ENCODE peak calls at places on chromosome 7, in eight cellular contexts. L is fibroblast of the aortic adventitia, W is AG04450, J is transverse colon, M is osteoblast, S is foreskin fibroblast, V is astrocyte of the spinal cord, C is neural progenitor cell. R is an unnamed sample.

GRCh38 chr7:37107047-37107446 is 341.6 kb downstream of the ELMO1 start:
- DNase-seq in L (no peak), W (no peak), J (no peak), M (no peak), S (no peak), V (no peak), C (no peak), R (no peak)

GRCh38 chr7:106111671-106112117 is 418 bp downstream of the SYPL1 start:
- DNase-seq in L (peak; percentile 72), W (peak; percentile 33), J (peak; percentile 79), M (no peak), S (peak; percentile 89), V (peak; percentile 65), C (peak; percentile 82), R (peak; percentile 62)

GRCh38 chr7:46315891-46316290 is 394.8 kb upstream of the IGFBP3 start:
- DNase-seq in L (peak; percentile 39), W (no peak), J (no peak), M (no peak), S (peak; percentile 77), V (peak; percentile 26), C (no peak), R (peak; percentile 78)

GRCh38 chr7:29921404-29922010 is 68.1 kb downstream of the SCRN1 start:
- DNase-seq in L (peak; percentile 73), W (peak; percentile 30), J (peak; percentile 35), M (peak; percentile 70), S (peak; percentile 76), V (peak; percentile 70), C (peak; percentile 75), R (peak; percentile 70)

GRCh38 chr7:106611911-106612310 is 49.0 kb downstream of the CCDC71L start:
- DNase-seq in L (no peak), W (no peak), J (no peak), M (no peak), S (peak; percentile 49), V (no peak), C (no peak), R (peak; percentile 69)

GRCh38 chr7:135169936-135170222 is 628 bp downstream of the CYREN start:
- DNase-seq in L (peak; percentile 43), W (no peak), J (no peak), M (no peak), S (no peak), V (no peak), C (no peak), R (peak; percentile 35)

GRCh38 chr7:118068-118802 is 74.1 kb upstream of the FAM20C start:
- DNase-seq in L (no peak), W (no peak), J (no peak), M (peak; percentile 71), S (no peak), V (no peak), C (no peak), R (no peak)

GRCh38 chr7:95951531-95951930 is 179.2 kb downstream of the DYNC1I1 start:
- DNase-seq in L (no peak), W (no peak), J (no peak), M (no peak), S (no peak), V (no peak), C (no peak), R (peak; percentile 4)

GRCh38 chr7:66500087-66500486 is 128.6 kb upstream of the KCTD7 start:
- DNase-seq in L (no peak), W (no peak), J (no peak), M (no peak), S (no peak), V (no peak), C (no peak), R (no peak)

GRCh38 chr7:81684513-81685262 is 85.2 kb downstream of the HGF start:
- DNase-seq in L (peak; percentile 100), W (peak; percentile 100), J (peak; percentile 79), M (peak; percentile 58), S (peak; percentile 100), V (peak; percentile 100), C (peak; percentile 5), R (peak; percentile 100)

GRCh38 chr7:69177941-69178494 is 420.3 kb upstream of the AUTS2 start:
- DNase-seq in L (peak; percentile 63), W (no peak), J (no peak), M (no peak), S (no peak), V (no peak), C (no peak), R (no peak)

GRCh38 chr7:1346851-1347250 is 112.4 kb downstream of the MICALL2 start:
- DNase-seq in L (no peak), W (no peak), J (no peak), M (no peak), S (no peak), V (no peak), C (no peak), R (no peak)

GRCh38 chr7:131327049-131327625 is 539 bp upstream of the MKLN1 start:
- DNase-seq in L (peak; percentile 77), W (no peak), J (peak; percentile 50), M (peak; percentile 92), S (peak; percentile 80), V (peak; percentile 71), C (no peak), R (peak; percentile 80)

DNA sequence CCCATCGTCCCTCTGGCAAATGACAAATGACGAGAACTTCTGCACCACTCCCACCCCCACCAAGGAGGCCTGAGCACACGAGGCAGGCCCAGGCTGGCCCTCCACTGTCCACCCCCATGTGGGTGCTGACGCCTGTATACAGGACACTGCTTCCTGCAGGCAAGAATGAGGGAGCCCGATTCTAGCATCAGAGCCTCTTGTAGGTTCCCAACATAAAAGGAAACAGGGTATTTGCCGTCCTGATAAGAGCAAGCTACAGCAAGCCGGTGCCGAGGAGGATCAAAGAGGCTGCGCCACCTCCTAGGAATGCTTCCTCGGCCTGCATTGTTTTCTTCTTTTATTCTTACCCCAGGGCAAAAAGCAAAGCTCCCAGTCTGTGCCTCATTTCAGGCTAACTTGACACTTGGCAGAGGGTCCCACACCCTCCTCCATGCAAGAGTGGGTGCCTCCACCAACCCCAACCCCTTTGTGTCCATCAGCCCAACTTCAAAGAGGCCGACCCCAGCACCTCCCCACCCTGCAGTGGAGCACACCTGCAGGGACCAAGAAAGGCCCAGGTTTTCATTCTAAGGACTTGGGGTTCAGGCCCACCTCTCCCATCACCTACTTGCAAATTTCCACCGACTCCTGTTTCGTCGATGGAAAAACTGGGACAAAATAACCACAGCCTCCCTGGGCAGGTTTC is 23.8 kb downstream of the TNS3 start:
- DNase-seq in L (no peak), W (no peak), J (no peak), M (no peak), S (no peak), V (no peak), C (peak; percentile 49), R (no peak)
- TF ChIP-seq CTCF in L (no peak), W (no peak), J (no peak), M (no peak), S (no peak), V (no peak), C (no peak), R (no peak)

GRCh38 chr7:100034871-100035510 is 14.6 kb upstream of the ZSCAN21 start:
- DNase-seq in L (peak; percentile 89), W (peak; percentile 89), J (no peak), M (peak; percentile 94), S (peak; percentile 75), V (peak; percentile 93), C (no peak), R (peak; percentile 91)

GRCh38 chr7:100038326-100038725 is 11.2 kb upstream of the ZSCAN21 start:
- DNase-seq in L (no peak), W (no peak), J (no peak), M (no peak), S (no peak), V (no peak), C (no peak), R (no peak)

GRCh38 chr7:100033526-100033925 is 16.0 kb upstream of the ZSCAN21 start:
- DNase-seq in L (no peak), W (no peak), J (no peak), M (no peak), S (no peak), V (no peak), C (no peak), R (no peak)

GRCh38 chr7:100040575-100040974 is 9.0 kb upstream of the ZSCAN21 start:
- DNase-seq in L (no peak), W (no peak), J (no peak), M (no peak), S (no peak), V (no peak), C (no peak), R (no peak)

GRCh38 chr7:100035865-100036264 is 13.7 kb upstream of the ZSCAN21 start:
- DNase-seq in L (no peak), W (no peak), J (no peak), M (peak; percentile 73), S (no peak), V (peak; percentile 10), C (no peak), R (no peak)
- H3K4me3 ChIP-seq in L (no peak overlapping the region), W (no peak overlapping the region), J (no peak overlapping the region), M (no peak overlapping the region), S (no peak overlapping the region), V (no peak overlapping the region), C (no peak overlapping the region), R (no peak overlapping the region)

GRCh38 chr7:116562529-116563121 is 37.8 kb downstream of the CAV1 start:
- DNase-seq in L (no peak), W (no peak), J (no peak), M (no peak), S (no peak), V (no peak), C (no peak), R (no peak)

GRCh38 chr7:116570306-116570705 is 45.5 kb downstream of the CAV1 start:
- DNase-seq in L (no peak), W (no peak), J (no peak), M (no peak), S (no peak), V (no peak), C (no peak), R (no peak)

GRCh38 chr7:116565981-116566380 is 41.1 kb downstream of the CAV1 start:
- DNase-seq in L (no peak), W (no peak), J (no peak), M (no peak), S (no peak), V (no peak), C (no peak), R (no peak)

GRCh38 chr7:116569737-116570136 is 44.9 kb downstream of the CAV1 start:
- DNase-seq in L (peak; percentile 79), W (peak; percentile 67), J (no peak), M (peak; percentile 34), S (peak; percentile 96), V (peak; percentile 70), C (no peak), R (peak; percentile 98)

GRCh38 chr7:116566666-116567065 is 41.8 kb downstream of the CAV1 start:
- DNase-seq in L (no peak), W (no peak), J (no peak), M (no peak), S (no peak), V (no peak), C (no peak), R (no peak)
- TF ChIP-seq CTCF in L (no peak), W (no peak), J (no peak), M (no peak), S (no peak), V (no peak), C (no peak), R (no peak)

DNA sequence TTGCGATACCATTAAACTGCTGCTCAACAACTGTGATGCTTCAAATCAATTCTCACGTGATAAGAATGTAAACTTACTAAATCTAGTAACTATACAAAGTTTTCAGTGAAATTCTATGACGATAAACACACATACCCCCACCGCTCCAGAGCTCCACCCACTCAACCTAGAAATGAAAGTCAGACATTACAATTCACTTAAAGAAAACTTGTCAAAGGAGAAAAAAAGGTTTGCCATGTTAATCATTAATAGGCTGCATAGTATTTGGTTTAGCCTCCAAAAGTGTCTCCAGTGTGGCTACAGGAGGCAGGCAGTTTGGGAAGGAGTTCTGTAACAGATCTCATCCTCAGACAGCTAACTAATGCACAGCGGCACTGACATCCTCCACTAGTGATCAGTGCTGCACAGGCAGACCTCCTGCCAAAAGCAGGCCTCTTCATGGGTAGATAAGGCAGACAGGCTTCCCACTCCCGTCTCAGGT is 3.1 kb downstream of the HERPUD2 start:
- DNase-seq in L (no peak), W (no peak), J (peak; percentile 22), M (no peak), S (no peak), V (no peak), C (no peak), R (peak; percentile 16)
- H3K4me3 ChIP-seq in L (peak overlapping the region; percentile 40), W (peak overlapping the region; percentile 47), J (no peak overlapping the region), M (peak overlapping the region; percentile 44), S (peak overlapping the region; percentile 16), V (no peak overlapping the region), C (peak overlapping the region; percentile 93), R (peak overlapping the region; percentile 12)

R was measured in fibroblast of mammary gland.